ENCODE peak calls at places on chromosomes 5 and 9, in seven cellular contexts. L, R, A, N, F, K and Y are unnamed samples.

GRCh38 chr5:131514316-131515275 is 120.4 kb downstream of the RAPGEF6 start:
- DNase-seq in A (peak; percentile 31), R (no peak), N (no peak), F (no peak), L (peak; percentile 34), K (no peak), Y (no peak)

GRCh38 chr5:145072880-145073279 is 762.3 kb downstream of the PRELID2 start:
- DNase-seq in L (no peak), R (no peak), F (no peak), K (no peak), A (no peak), N (no peak), Y (no peak)

GRCh38 chr5:83475540-83476469 is 4.3 kb downstream of the VCAN start:
- DNase-seq in A (no peak), L (peak; percentile 73), F (no peak), N (no peak), R (peak; percentile 71), K (no peak), Y (no peak)

GRCh38 chr5:103561670-103562069 is 919 bp downstream of the NUDT12 start:
- DNase-seq in L (peak; percentile 3), N (no peak), F (no peak), A (no peak), K (no peak), R (no peak), Y (no peak)

GRCh38 chr9:119961774-119962408 is 592.7 kb upstream of the BRINP1 start:
- DNase-seq in A (peak; percentile 41), L (no peak), R (no peak), F (no peak), N (peak; percentile 72), K (peak; percentile 63), Y (peak; percentile 38)

GRCh38 chr5:108481355-108481931 is 99.5 kb upstream of the FBXL17 start:
- DNase-seq in L (peak; percentile 67), N (no peak), K (no peak), R (no peak), A (peak; percentile 23), F (no peak), Y (no peak)

GRCh38 chr9:33044162-33044673 is 19.1 kb downstream of the DNAJA1 start:
- DNase-seq in F (peak; percentile 79), R (peak; percentile 38), N (peak; percentile 95), K (peak; percentile 84), A (peak; percentile 86), L (peak; percentile 88), Y (peak; percentile 87)

GRCh38 chr9:37197158-37198033 is 77.0 kb downstream of the ZCCHC7 start:
- DNase-seq in L (peak; percentile 33), F (no peak), K (no peak), N (no peak), A (peak; percentile 40), R (no peak), Y (no peak)

GRCh38 chr5:90932052-90932699 is 373.6 kb downstream of the ADGRV1 start:
- DNase-seq in F (peak; percentile 73), K (peak; percentile 29), L (peak; percentile 77), N (peak; percentile 80), R (no peak), A (peak; percentile 64), Y (peak; percentile 58)

GRCh38 chr9:126532019-126532462 is 81.7 kb upstream of the LMX1B start:
- DNase-seq in N (no peak), K (no peak), F (no peak), R (no peak), A (no peak), L (no peak), Y (no peak)

GRCh38 chr5:56514246-56514645 is 281.1 kb upstream of the ANKRD55 start:
- DNase-seq in K (no peak), N (no peak), R (no peak), A (no peak), F (no peak), L (no peak), Y (no peak)

GRCh38 chr9:115884846-115885245 is 268.7 kb upstream of the PAPPA start:
- DNase-seq in F (no peak), A (no peak), K (no peak), N (no peak), R (no peak), L (no peak), Y (no peak)

GRCh38 chr5:181190711-181191525 is 14.1 kb downstream of the TRIM7 start:
- DNase-seq in R (no peak), F (no peak), L (no peak), K (peak; percentile 48), A (peak; percentile 36), N (peak; percentile 71), Y (no peak)

GRCh38 chr9:100013573-100013972 is 85.2 kb downstream of the ERP44 start:
- DNase-seq in K (no peak), N (no peak), R (no peak), F (no peak), L (no peak), A (no peak), Y (no peak)

GRCh38 chr9:40913928-40914673 is 214.4 kb downstream of the FOXD4L6 start:
- DNase-seq in K (no peak), F (no peak), A (no peak), N (no peak), L (no peak), R (no peak), Y (no peak)

GRCh38 chr5:23820764-23821471 is 313.5 kb downstream of the PRDM9 start:
- DNase-seq in N (no peak), A (no peak), K (no peak), F (no peak), R (no peak), L (peak; percentile 78), Y (no peak)
- TF ChIP-seq CTCF in N (peak; percentile 16), A (no peak), K (no peak), F (peak; percentile 33), R (peak; percentile 16), L (peak; percentile 64), Y (no peak)

GRCh38 chr5:66223637-66224036 is 79.5 kb downstream of the SREK1 start:
- DNase-seq in K (no peak), F (peak; percentile 33), L (peak; percentile 48), R (no peak), A (peak; percentile 23), N (no peak), Y (no peak)
- TF ChIP-seq CTCF in K (no peak), F (no peak), L (peak; percentile 23), R (peak; percentile 12), A (no peak), N (no peak), Y (no peak)

GRCh38 chr9:134525841-134526797 is 115.5 kb upstream of the COL5A1 start:
- DNase-seq in A (no peak), K (peak; percentile 27), R (no peak), L (no peak), F (no peak), N (no peak), Y (no peak)
- TF ChIP-seq CTCF in A (no peak), K (no peak), R (peak; percentile 22), L (no peak), F (no peak), N (no peak), Y (no peak)

DNA sequence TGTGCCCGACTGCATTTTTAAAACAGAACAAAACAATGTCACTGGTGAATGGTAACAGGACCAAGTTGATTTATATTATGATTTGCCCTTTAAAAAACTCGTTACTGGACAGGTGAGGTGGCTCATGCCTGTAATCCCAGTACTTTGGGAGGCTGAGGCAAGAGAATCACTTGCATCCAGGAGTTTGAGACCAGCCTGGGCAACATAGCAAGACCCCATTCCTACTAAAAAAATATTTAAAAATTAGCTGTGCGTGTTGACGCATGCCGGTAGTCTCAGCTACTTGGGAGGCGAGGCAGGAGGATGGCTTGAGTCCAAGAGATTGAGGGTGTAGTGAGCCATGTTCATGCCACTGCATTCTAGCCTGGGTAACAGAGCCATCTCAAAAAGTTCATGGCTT is 7.2 kb downstream of the UNC13B start:
- DNase-seq in F (no peak), K (no peak), N (no peak), L (no peak), A (no peak), R (no peak), Y (no peak)
- TF ChIP-seq CTCF in F (no peak), K (no peak), N (no peak), L (no peak), A (no peak), R (no peak), Y (no peak)

GRCh38 chr9:113999256-114000062 is 78.6 kb downstream of the AMBP start:
- DNase-seq in K (peak; percentile 14), L (no peak), N (peak; percentile 45), R (no peak), A (no peak), F (peak; percentile 4), Y (no peak)

GRCh38 chr9:114000063-114000454 is 78.0 kb downstream of the AMBP start:
- DNase-seq in N (peak; percentile 41), A (no peak), R (no peak), L (no peak), F (peak; percentile 1), K (peak; percentile 9), Y (peak; percentile 25)

GRCh38 chr9:113997610-113998009 is 80.5 kb downstream of the AMBP start:
- DNase-seq in A (no peak), F (no peak), L (no peak), N (peak; percentile 49), K (peak; percentile 17), R (no peak), Y (no peak)

GRCh38 chr9:113998114-113998513 is 80.0 kb downstream of the AMBP start:
- DNase-seq in L (no peak), N (peak; percentile 34), A (no peak), K (peak; percentile 10), F (peak; percentile 2), R (no peak), Y (no peak)

DNA sequence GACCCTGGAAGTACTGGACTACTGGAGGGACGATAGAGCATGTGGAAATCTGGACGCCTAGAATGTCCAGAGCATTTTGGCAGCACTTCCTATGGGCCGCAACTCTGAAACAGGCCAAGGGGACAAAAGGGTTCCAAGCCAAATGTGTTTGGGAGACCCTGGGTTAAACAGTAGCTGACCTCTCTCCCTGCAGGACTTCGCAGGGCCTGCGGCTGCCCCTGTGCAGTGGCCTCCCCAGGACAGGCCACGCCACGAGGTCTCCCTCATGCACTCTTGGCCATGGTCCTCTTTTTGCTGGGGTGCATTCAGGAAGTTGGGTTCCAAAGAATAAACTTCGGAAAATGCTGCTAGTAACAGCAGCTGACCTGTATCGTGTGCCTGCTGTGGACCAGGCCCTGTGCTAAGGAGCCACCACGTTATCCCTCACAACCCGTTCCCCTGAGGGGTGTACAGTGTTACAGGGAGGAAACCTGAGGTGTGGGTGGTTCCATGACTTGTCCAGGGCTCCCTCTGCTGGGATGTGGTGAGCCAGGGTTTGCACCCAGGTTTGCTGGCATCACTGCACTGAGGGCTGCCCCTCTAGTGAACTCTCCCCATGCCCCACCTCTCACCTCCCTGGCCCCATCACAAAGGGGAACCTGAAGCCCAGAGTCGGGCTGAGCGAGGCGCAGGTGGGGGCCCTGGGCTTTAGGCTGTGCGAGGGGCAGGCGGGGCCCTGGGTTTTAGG is 79.4 kb downstream of the AMBP start:
- DNase-seq in N (peak; percentile 50), F (peak; percentile 1), A (no peak), K (peak; percentile 23), L (no peak), R (no peak), Y (peak; percentile 26)
- TF ChIP-seq CTCF in N (no peak), F (no peak), A (no peak), K (no peak), L (no peak), R (peak; percentile 64), Y (no peak)